ENCODE peak calls at places on chromosomes 16 and 17, in nine cellular contexts. One of them, this sample, is unnamed.

GRCh38 chr16:74563828-74564263 is 43.1 kb downstream of the GLG1 start:
- DNase-seq in A549: peak
- DNase-seq in mucosa of gallbladder: no peak
- DNase-seq in activated naive CD4-positive, alpha-beta T cell: no peak
- DNase-seq in transverse colon: no peak
- DNase-seq in thoracic aorta: peak
- DNase-seq in endodermal cell: no peak
- DNase-seq in Kasumi-1: peak
- DNase-seq in activated CD4-positive, alpha-beta T cell treated with anti-CD3 and anti-CD28 coated beads, Interleukin-2, amount 50 U/mL, for 4 hours: peak
- DNase-seq in this sample: no peak

GRCh38 chr17:49576121-49576905 is 642 bp downstream of the NXPH3 start:
- DNase-seq in A549: peak
- DNase-seq in mucosa of gallbladder: no peak
- DNase-seq in activated naive CD4-positive, alpha-beta T cell: no peak
- DNase-seq in transverse colon: no peak
- DNase-seq in thoracic aorta: no peak
- DNase-seq in endodermal cell: peak
- DNase-seq in Kasumi-1: peak
- DNase-seq in activated CD4-positive, alpha-beta T cell treated with anti-CD3 and anti-CD28 coated beads, Interleukin-2, amount 50 U/mL, for 4 hours: no peak
- DNase-seq in this sample: peak

GRCh38 chr17:56908061-56908542 is 5.7 kb downstream of the TRIM25 start:
- DNase-seq in A549: peak
- DNase-seq in mucosa of gallbladder: no peak
- DNase-seq in activated naive CD4-positive, alpha-beta T cell: no peak
- DNase-seq in transverse colon: peak
- DNase-seq in thoracic aorta: no peak
- DNase-seq in endodermal cell: no peak
- DNase-seq in Kasumi-1: peak
- DNase-seq in activated CD4-positive, alpha-beta T cell treated with anti-CD3 and anti-CD28 coated beads, Interleukin-2, amount 50 U/mL, for 4 hours: no peak
- DNase-seq in this sample: no peak

GRCh38 chr17:74296548-74296936 is 22.5 kb downstream of the DNAI2 start:
- DNase-seq in A549: peak
- DNase-seq in mucosa of gallbladder: peak
- DNase-seq in activated naive CD4-positive, alpha-beta T cell: no peak
- DNase-seq in transverse colon: peak
- DNase-seq in thoracic aorta: no peak
- DNase-seq in endodermal cell: peak
- DNase-seq in Kasumi-1: peak
- DNase-seq in activated CD4-positive, alpha-beta T cell treated with anti-CD3 and anti-CD28 coated beads, Interleukin-2, amount 50 U/mL, for 4 hours: peak
- DNase-seq in this sample: peak

GRCh38 chr16:60755907-60756306 is 1280.3 kb downstream of the CDH8 start:
- DNase-seq in A549: peak
- DNase-seq in mucosa of gallbladder: no peak
- DNase-seq in activated naive CD4-positive, alpha-beta T cell: no peak
- DNase-seq in transverse colon: no peak
- DNase-seq in thoracic aorta: no peak
- DNase-seq in endodermal cell: no peak
- DNase-seq in Kasumi-1: no peak
- DNase-seq in activated CD4-positive, alpha-beta T cell treated with anti-CD3 and anti-CD28 coated beads, Interleukin-2, amount 50 U/mL, for 4 hours: no peak
- DNase-seq in this sample: no peak

GRCh38 chr17:33053641-33054040 is 62.0 kb downstream of the SPACA3 start:
- DNase-seq in A549: no peak
- DNase-seq in mucosa of gallbladder: no peak
- DNase-seq in activated naive CD4-positive, alpha-beta T cell: no peak
- DNase-seq in transverse colon: no peak
- DNase-seq in thoracic aorta: no peak
- DNase-seq in endodermal cell: peak
- DNase-seq in Kasumi-1: no peak
- DNase-seq in activated CD4-positive, alpha-beta T cell treated with anti-CD3 and anti-CD28 coated beads, Interleukin-2, amount 50 U/mL, for 4 hours: no peak
- DNase-seq in this sample: no peak

GRCh38 chr17:57273471-57273870 is 17.1 kb downstream of the MSI2 start:
- DNase-seq in A549: no peak
- DNase-seq in mucosa of gallbladder: no peak
- DNase-seq in activated naive CD4-positive, alpha-beta T cell: no peak
- DNase-seq in transverse colon: no peak
- DNase-seq in thoracic aorta: no peak
- DNase-seq in endodermal cell: no peak
- DNase-seq in Kasumi-1: no peak
- DNase-seq in activated CD4-positive, alpha-beta T cell treated with anti-CD3 and anti-CD28 coated beads, Interleukin-2, amount 50 U/mL, for 4 hours: no peak
- DNase-seq in this sample: no peak

GRCh38 chr16:16021988-16022682 is 72.7 kb downstream of the ABCC1 start:
- DNase-seq in A549: peak
- DNase-seq in mucosa of gallbladder: peak
- DNase-seq in activated naive CD4-positive, alpha-beta T cell: no peak
- DNase-seq in transverse colon: peak
- DNase-seq in thoracic aorta: peak
- DNase-seq in endodermal cell: peak
- DNase-seq in Kasumi-1: no peak
- DNase-seq in activated CD4-positive, alpha-beta T cell treated with anti-CD3 and anti-CD28 coated beads, Interleukin-2, amount 50 U/mL, for 4 hours: no peak
- DNase-seq in this sample: peak

GRCh38 chr17:82432017-82432416 is 13.6 kb upstream of the OGFOD3 start:
- DNase-seq in A549: no peak
- DNase-seq in mucosa of gallbladder: no peak
- DNase-seq in activated naive CD4-positive, alpha-beta T cell: no peak
- DNase-seq in transverse colon: no peak
- DNase-seq in thoracic aorta: no peak
- DNase-seq in endodermal cell: no peak
- DNase-seq in Kasumi-1: no peak
- DNase-seq in activated CD4-positive, alpha-beta T cell treated with anti-CD3 and anti-CD28 coated beads, Interleukin-2, amount 50 U/mL, for 4 hours: no peak
- DNase-seq in this sample: no peak

GRCh38 chr17:6303664-6304063 is 131.3 kb downstream of the AIPL1 start:
- DNase-seq in A549: peak
- DNase-seq in mucosa of gallbladder: peak
- DNase-seq in activated naive CD4-positive, alpha-beta T cell: no peak
- DNase-seq in transverse colon: no peak
- DNase-seq in thoracic aorta: no peak
- DNase-seq in endodermal cell: peak
- DNase-seq in Kasumi-1: no peak
- DNase-seq in activated CD4-positive, alpha-beta T cell treated with anti-CD3 and anti-CD28 coated beads, Interleukin-2, amount 50 U/mL, for 4 hours: no peak
- DNase-seq in this sample: peak

GRCh38 chr17:41629826-41630670 is 5.7 kb upstream of the KRT17 start:
- DNase-seq in A549: no peak
- DNase-seq in mucosa of gallbladder: no peak
- DNase-seq in activated naive CD4-positive, alpha-beta T cell: no peak
- DNase-seq in transverse colon: no peak
- DNase-seq in thoracic aorta: no peak
- DNase-seq in endodermal cell: no peak
- DNase-seq in Kasumi-1: no peak
- DNase-seq in activated CD4-positive, alpha-beta T cell treated with anti-CD3 and anti-CD28 coated beads, Interleukin-2, amount 50 U/mL, for 4 hours: no peak
- DNase-seq in this sample: no peak

GRCh38 chr17:72125742-72126141 is 4.9 kb downstream of the SOX9 start:
- DNase-seq in A549: no peak
- DNase-seq in mucosa of gallbladder: no peak
- DNase-seq in activated naive CD4-positive, alpha-beta T cell: no peak
- DNase-seq in transverse colon: no peak
- DNase-seq in thoracic aorta: no peak
- DNase-seq in endodermal cell: no peak
- DNase-seq in Kasumi-1: no peak
- DNase-seq in activated CD4-positive, alpha-beta T cell treated with anti-CD3 and anti-CD28 coated beads, Interleukin-2, amount 50 U/mL, for 4 hours: no peak
- DNase-seq in this sample: no peak

GRCh38 chr17:45118691-45119090 is 13.6 kb downstream of the PLCD3 start:
- DNase-seq in A549: no peak
- DNase-seq in mucosa of gallbladder: no peak
- DNase-seq in activated naive CD4-positive, alpha-beta T cell: no peak
- DNase-seq in transverse colon: no peak
- DNase-seq in thoracic aorta: no peak
- DNase-seq in endodermal cell: no peak
- DNase-seq in Kasumi-1: no peak
- DNase-seq in activated CD4-positive, alpha-beta T cell treated with anti-CD3 and anti-CD28 coated beads, Interleukin-2, amount 50 U/mL, for 4 hours: no peak
- DNase-seq in this sample: no peak

GRCh38 chr16:69479806-69480205 is 55.4 kb downstream of the CYB5B start:
- DNase-seq in A549: no peak
- DNase-seq in mucosa of gallbladder: no peak
- DNase-seq in activated naive CD4-positive, alpha-beta T cell: no peak
- DNase-seq in transverse colon: no peak
- DNase-seq in thoracic aorta: no peak
- DNase-seq in endodermal cell: no peak
- DNase-seq in Kasumi-1: no peak
- DNase-seq in activated CD4-positive, alpha-beta T cell treated with anti-CD3 and anti-CD28 coated beads, Interleukin-2, amount 50 U/mL, for 4 hours: no peak
- DNase-seq in this sample: no peak

GRCh38 chr17:59621771-59622170 is 2.1 kb downstream of the CLTC start:
- DNase-seq in A549: no peak
- DNase-seq in mucosa of gallbladder: no peak
- DNase-seq in activated naive CD4-positive, alpha-beta T cell: no peak
- DNase-seq in transverse colon: no peak
- DNase-seq in thoracic aorta: no peak
- DNase-seq in endodermal cell: no peak
- DNase-seq in Kasumi-1: no peak
- DNase-seq in activated CD4-positive, alpha-beta T cell treated with anti-CD3 and anti-CD28 coated beads, Interleukin-2, amount 50 U/mL, for 4 hours: no peak
- DNase-seq in this sample: no peak

GRCh38 chr17:45385331-45385997 is 47.2 kb downstream of the ARHGAP27 start:
- DNase-seq in A549: peak
- DNase-seq in mucosa of gallbladder: peak
- DNase-seq in activated naive CD4-positive, alpha-beta T cell: peak
- DNase-seq in transverse colon: peak
- DNase-seq in thoracic aorta: no peak
- DNase-seq in endodermal cell: peak
- DNase-seq in Kasumi-1: peak
- DNase-seq in activated CD4-positive, alpha-beta T cell treated with anti-CD3 and anti-CD28 coated beads, Interleukin-2, amount 50 U/mL, for 4 hours: peak
- DNase-seq in this sample: peak

GRCh38 chr16:11742041-11742535 is 569 bp downstream of the TXNDC11 start:
- DNase-seq in A549: peak
- DNase-seq in mucosa of gallbladder: peak
- DNase-seq in activated naive CD4-positive, alpha-beta T cell: no peak
- DNase-seq in transverse colon: peak
- DNase-seq in thoracic aorta: no peak
- DNase-seq in endodermal cell: peak
- DNase-seq in Kasumi-1: no peak
- DNase-seq in activated CD4-positive, alpha-beta T cell treated with anti-CD3 and anti-CD28 coated beads, Interleukin-2, amount 50 U/mL, for 4 hours: peak
- DNase-seq in this sample: no peak

GRCh38 chr17:57834146-57834741 is 15.6 kb downstream of the MRPS23 start:
- DNase-seq in A549: no peak
- DNase-seq in mucosa of gallbladder: no peak
- DNase-seq in activated naive CD4-positive, alpha-beta T cell: no peak
- DNase-seq in transverse colon: no peak
- DNase-seq in thoracic aorta: peak
- DNase-seq in endodermal cell: peak
- DNase-seq in Kasumi-1: no peak
- DNase-seq in activated CD4-positive, alpha-beta T cell treated with anti-CD3 and anti-CD28 coated beads, Interleukin-2, amount 50 U/mL, for 4 hours: no peak
- DNase-seq in this sample: peak

GRCh38 chr17:76506408-76507328 is 5.4 kb upstream of the RHBDF2 start:
- DNase-seq in A549: peak
- DNase-seq in mucosa of gallbladder: peak
- DNase-seq in activated naive CD4-positive, alpha-beta T cell: peak
- DNase-seq in transverse colon: peak
- DNase-seq in thoracic aorta: peak
- DNase-seq in endodermal cell: peak
- DNase-seq in Kasumi-1: peak
- DNase-seq in activated CD4-positive, alpha-beta T cell treated with anti-CD3 and anti-CD28 coated beads, Interleukin-2, amount 50 U/mL, for 4 hours: peak
- DNase-seq in this sample: peak

GRCh38 chr16:88393571-88393970 is 10.8 kb downstream of the ZNF469 start:
- DNase-seq in A549: no peak
- DNase-seq in mucosa of gallbladder: no peak
- DNase-seq in activated naive CD4-positive, alpha-beta T cell: no peak
- DNase-seq in transverse colon: no peak
- DNase-seq in thoracic aorta: no peak
- DNase-seq in endodermal cell: no peak
- DNase-seq in Kasumi-1: no peak
- DNase-seq in activated CD4-positive, alpha-beta T cell treated with anti-CD3 and anti-CD28 coated beads, Interleukin-2, amount 50 U/mL, for 4 hours: no peak
- DNase-seq in this sample: no peak

GRCh38 chr17:53950207-53950857 is 127.6 kb downstream of the KIF2B start:
- DNase-seq in A549: peak
- DNase-seq in mucosa of gallbladder: no peak
- DNase-seq in activated naive CD4-positive, alpha-beta T cell: no peak
- DNase-seq in transverse colon: no peak
- DNase-seq in thoracic aorta: no peak
- DNase-seq in endodermal cell: peak
- DNase-seq in Kasumi-1: no peak
- DNase-seq in activated CD4-positive, alpha-beta T cell treated with anti-CD3 and anti-CD28 coated beads, Interleukin-2, amount 50 U/mL, for 4 hours: no peak
- DNase-seq in this sample: peak

This sample was measured in left kidney.